ENCODE peak calls at places on chromosomes 16 and 17, in eight cellular contexts. W, E, V, X, H, D, Z and O are unnamed samples.

GRCh38 chr17:74566132-74566753 is 1.1 kb downstream of the CD300H start:
- DNase-seq in X (no peak), D (no peak), V (no peak), Z (no peak), E (no peak), W (no peak), H (no peak), O (no peak)

GRCh38 chr16:20236890-20237289 is 90.4 kb downstream of the GP2 start:
- DNase-seq in W (no peak), E (no peak), D (no peak), Z (no peak), X (no peak), V (no peak), H (no peak), O (no peak)

GRCh38 chr16:1158456-1159324 is 5.8 kb downstream of the CACNA1H start:
- DNase-seq in E (peak), W (no peak), X (no peak), Z (no peak), V (peak), D (no peak), H (no peak), O (no peak)

GRCh38 chr16:81821422-81822128 is 42.5 kb downstream of the PLCG2 start:
- DNase-seq in X (no peak), H (no peak), W (no peak), V (no peak), Z (no peak), D (no peak), E (no peak), O (no peak)

GRCh38 chr16:85031451-85031850 is 3.9 kb downstream of the KIAA0513 start:
- DNase-seq in V (no peak), W (no peak), D (no peak), H (no peak), Z (no peak), E (no peak), X (no peak), O (no peak)

GRCh38 chr17:47066841-47067682 is 88.0 kb upstream of the RPRML start:
- DNase-seq in V (peak), E (peak), H (peak), Z (peak), W (peak), X (peak), D (peak), O (peak)

GRCh38 chr17:34519286-34519685 is 60.1 kb upstream of the TMEM132E start:
- DNase-seq in X (no peak), W (no peak), E (no peak), Z (no peak), H (no peak), D (no peak), V (no peak), O (no peak)

GRCh38 chr17:36939059-36939943 is 2.0 kb downstream of the LHX1 start:
- DNase-seq in Z (no peak), D (no peak), E (no peak), H (peak), W (no peak), X (no peak), V (no peak), O (no peak)

GRCh38 chr17:81885869-81886548 is 5.4 kb downstream of the ALYREF start:
- DNase-seq in D (no peak), V (no peak), H (no peak), W (peak), E (no peak), X (no peak), Z (no peak), O (no peak)

GRCh38 chr17:42783778-42784138 is 3.3 kb downstream of the WNK4 start:
- DNase-seq in H (no peak), W (no peak), X (no peak), V (no peak), D (no peak), E (no peak), Z (no peak), O (no peak)

GRCh38 chr17:4710693-4711634 is 532 bp downstream of the ARRB2 start:
- DNase-seq in Z (no peak), X (no peak), E (no peak), D (no peak), H (no peak), W (no peak), V (no peak), O (peak)

GRCh38 chr17:55264640-55265298 is at the start of gene HLF:
- DNase-seq in V (peak), E (peak), X (peak), Z (peak), W (no peak), H (peak), D (peak), O (peak)

GRCh38 chr17:80025140-80025539 is 10.5 kb downstream of the TBC1D16 start:
- DNase-seq in Z (no peak), X (no peak), V (no peak), E (peak), W (no peak), D (no peak), H (no peak), O (no peak)

GRCh38 chr16:73083271-73083670 is 35.3 kb upstream of the ZFHX3 start:
- DNase-seq in Z (no peak), V (no peak), D (no peak), E (no peak), H (no peak), X (no peak), W (peak), O (no peak)

GRCh38 chr16:59400830-59401229 is 666.7 kb upstream of the GOT2 start:
- DNase-seq in D (no peak), Z (no peak), V (no peak), E (no peak), X (no peak), W (no peak), H (no peak), O (no peak)